ENCODE peak calls at places on chromosomes 1 and 21, in nine cellular contexts. One of them, this sample, is unnamed.

GRCh38 chr1:37255111-37255795 is 219.1 kb upstream of the ZC3H12A start:
- DNase-seq in colonic mucosa: no peak
- DNase-seq in CD4-positive, alpha-beta T cell: no peak
- DNase-seq in heart left ventricle: no peak
- DNase-seq in PC-3: peak
- DNase-seq in tibial artery: no peak
- DNase-seq in endothelial cell of umbilical vein: peak
- DNase-seq in tibial nerve: no peak
- DNase-seq in pancreas: peak
- DNase-seq in this sample: peak

GRCh38 chr21:25501996-25502665 is 105.2 kb downstream of the MRPL39 start:
- DNase-seq in heart left ventricle: no peak
- DNase-seq in endothelial cell of umbilical vein: no peak
- DNase-seq in tibial artery: no peak
- DNase-seq in tibial nerve: no peak
- DNase-seq in PC-3: no peak
- DNase-seq in colonic mucosa: no peak
- DNase-seq in CD4-positive, alpha-beta T cell: no peak
- DNase-seq in pancreas: no peak
- DNase-seq in this sample: no peak

GRCh38 chr1:98323906-98324358 is 337.6 kb upstream of the SNX7 start:
- DNase-seq in pancreas: no peak
- DNase-seq in endothelial cell of umbilical vein: peak
- DNase-seq in PC-3: peak
- DNase-seq in tibial nerve: no peak
- DNase-seq in colonic mucosa: peak
- DNase-seq in tibial artery: peak
- DNase-seq in heart left ventricle: peak
- DNase-seq in CD4-positive, alpha-beta T cell: no peak
- DNase-seq in this sample: no peak

GRCh38 chr1:156935719-156936118 is 15.3 kb downstream of the LRRC71 start:
- DNase-seq in colonic mucosa: no peak
- DNase-seq in endothelial cell of umbilical vein: no peak
- DNase-seq in PC-3: no peak
- DNase-seq in pancreas: no peak
- DNase-seq in tibial artery: no peak
- DNase-seq in tibial nerve: no peak
- DNase-seq in CD4-positive, alpha-beta T cell: no peak
- DNase-seq in heart left ventricle: no peak
- DNase-seq in this sample: no peak

GRCh38 chr1:233386336-233386735 is 58.8 kb downstream of the MAP3K21 start:
- DNase-seq in heart left ventricle: no peak
- DNase-seq in CD4-positive, alpha-beta T cell: no peak
- DNase-seq in colonic mucosa: no peak
- DNase-seq in PC-3: peak
- DNase-seq in endothelial cell of umbilical vein: no peak
- DNase-seq in tibial nerve: no peak
- DNase-seq in tibial artery: no peak
- DNase-seq in pancreas: no peak
- DNase-seq in this sample: no peak

GRCh38 chr1:72101840-72102632 is 180.3 kb downstream of the NEGR1 start:
- DNase-seq in colonic mucosa: no peak
- DNase-seq in CD4-positive, alpha-beta T cell: no peak
- DNase-seq in tibial artery: no peak
- DNase-seq in pancreas: no peak
- DNase-seq in tibial nerve: no peak
- DNase-seq in heart left ventricle: no peak
- DNase-seq in endothelial cell of umbilical vein: no peak
- DNase-seq in PC-3: no peak
- DNase-seq in this sample: no peak

GRCh38 chr1:208528577-208529240 is 284.5 kb upstream of the PLXNA2 start:
- DNase-seq in tibial nerve: no peak
- DNase-seq in tibial artery: no peak
- DNase-seq in endothelial cell of umbilical vein: no peak
- DNase-seq in pancreas: no peak
- DNase-seq in colonic mucosa: no peak
- DNase-seq in CD4-positive, alpha-beta T cell: no peak
- DNase-seq in heart left ventricle: no peak
- DNase-seq in PC-3: no peak
- DNase-seq in this sample: no peak

GRCh38 chr21:35222541-35222941 is 173.4 kb upstream of the RUNX1 start:
- DNase-seq in tibial artery: no peak
- DNase-seq in endothelial cell of umbilical vein: peak
- DNase-seq in CD4-positive, alpha-beta T cell: no peak
- DNase-seq in pancreas: no peak
- DNase-seq in colonic mucosa: no peak
- DNase-seq in heart left ventricle: no peak
- DNase-seq in PC-3: peak
- DNase-seq in tibial nerve: no peak
- DNase-seq in this sample: no peak

GRCh38 chr1:152014943-152015342 is 21.3 kb upstream of the S100A10 start:
- DNase-seq in pancreas: no peak
- DNase-seq in heart left ventricle: no peak
- DNase-seq in tibial nerve: no peak
- DNase-seq in PC-3: no peak
- DNase-seq in endothelial cell of umbilical vein: no peak
- DNase-seq in CD4-positive, alpha-beta T cell: no peak
- DNase-seq in tibial artery: no peak
- DNase-seq in colonic mucosa: no peak
- DNase-seq in this sample: no peak

GRCh38 chr21:31536138-31536537 is 123.4 kb upstream of the SOD1 start:
- DNase-seq in colonic mucosa: no peak
- DNase-seq in CD4-positive, alpha-beta T cell: no peak
- DNase-seq in PC-3: no peak
- DNase-seq in endothelial cell of umbilical vein: no peak
- DNase-seq in tibial nerve: no peak
- DNase-seq in heart left ventricle: no peak
- DNase-seq in pancreas: no peak
- DNase-seq in tibial artery: no peak
- DNase-seq in this sample: no peak

GRCh38 chr1:62406576-62406975 is 30.3 kb upstream of the USP1 start:
- DNase-seq in colonic mucosa: no peak
- DNase-seq in pancreas: no peak
- DNase-seq in tibial artery: no peak
- DNase-seq in PC-3: no peak
- DNase-seq in CD4-positive, alpha-beta T cell: no peak
- DNase-seq in heart left ventricle: no peak
- DNase-seq in endothelial cell of umbilical vein: no peak
- DNase-seq in tibial nerve: no peak
- DNase-seq in this sample: no peak

DNA sequence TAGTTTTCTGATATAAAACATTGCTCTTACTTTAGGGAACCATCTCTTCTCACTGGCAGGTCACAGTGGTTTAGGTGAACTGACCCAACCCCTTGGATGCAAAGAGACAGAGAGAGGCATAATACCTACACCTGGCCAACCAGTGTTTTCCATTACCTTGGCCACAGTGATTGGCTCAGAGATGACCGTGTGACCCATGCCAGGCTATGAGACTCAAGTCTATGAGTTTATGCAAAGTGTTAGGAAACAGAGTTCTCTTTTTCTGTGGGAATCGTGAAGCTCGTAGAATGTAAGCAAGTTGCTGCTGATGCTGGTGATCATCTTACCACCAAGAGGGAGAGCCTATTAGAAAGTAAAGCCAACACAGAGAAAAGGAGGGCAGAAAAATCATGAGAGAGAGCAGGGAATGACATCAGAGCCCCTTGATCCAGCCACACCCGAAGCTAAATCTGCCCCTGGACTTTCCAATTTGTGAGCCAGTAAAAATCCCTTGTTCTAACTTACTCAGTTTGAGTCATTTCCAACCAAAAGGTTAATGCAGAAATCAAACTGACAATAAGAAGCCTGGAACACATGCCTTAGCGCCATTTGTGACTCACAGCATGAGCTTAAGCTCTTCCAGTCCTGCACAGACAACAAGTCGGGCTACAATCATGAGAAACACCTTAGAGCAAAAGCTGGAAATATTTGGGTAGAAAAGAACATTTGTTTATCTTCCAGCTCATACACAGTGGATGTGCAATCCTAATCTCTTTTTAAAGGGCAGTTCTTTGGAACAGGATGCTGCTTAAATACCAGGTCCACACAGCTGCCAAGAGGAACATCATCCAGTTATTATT is 81.3 kb upstream of the KAZN start:
- DNase-seq in PC-3: peak
- DNase-seq in colonic mucosa: no peak
- DNase-seq in tibial artery: peak
- DNase-seq in endothelial cell of umbilical vein: no peak
- DNase-seq in heart left ventricle: no peak
- DNase-seq in CD4-positive, alpha-beta T cell: no peak
- DNase-seq in tibial nerve: no peak
- DNase-seq in pancreas: no peak
- DNase-seq in this sample: no peak
- H3K27ac ChIP-seq in PC-3: peak
- H3K27ac ChIP-seq in colonic mucosa: peak
- H3K27ac ChIP-seq in tibial artery: no peak
- H3K27ac ChIP-seq in endothelial cell of umbilical vein: no peak
- H3K27ac ChIP-seq in heart left ventricle: no peak
- H3K27ac ChIP-seq in CD4-positive, alpha-beta T cell: no peak
- H3K27ac ChIP-seq in tibial nerve: peak
- H3K27ac ChIP-seq in pancreas: no peak
- H3K27ac ChIP-seq in this sample: no peak

DNA sequence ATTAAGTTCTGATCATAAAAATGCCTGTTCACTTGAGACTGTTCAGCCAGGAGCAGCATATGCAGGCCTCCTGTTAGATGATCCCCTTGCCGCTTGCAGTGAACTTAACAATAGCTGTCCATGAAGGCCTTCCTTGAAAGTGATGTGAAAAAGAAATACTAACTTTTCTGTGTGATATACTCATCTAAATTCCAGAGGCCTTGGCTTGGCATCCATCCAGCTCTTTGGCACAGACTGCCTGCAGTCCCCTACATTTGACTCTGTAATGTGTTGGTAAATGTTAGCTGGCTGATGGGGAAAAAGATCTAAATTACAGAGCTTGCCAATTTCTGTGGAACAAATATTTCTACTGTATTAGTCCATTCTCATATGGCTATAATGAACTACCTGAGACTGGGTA is 73.7 kb downstream of the KCNK2 start:
- DNase-seq in CD4-positive, alpha-beta T cell: no peak
- DNase-seq in tibial artery: no peak
- DNase-seq in colonic mucosa: no peak
- DNase-seq in PC-3: peak
- DNase-seq in tibial nerve: no peak
- DNase-seq in endothelial cell of umbilical vein: no peak
- DNase-seq in heart left ventricle: no peak
- DNase-seq in pancreas: no peak
- DNase-seq in this sample: no peak
- H3K27ac ChIP-seq in CD4-positive, alpha-beta T cell: no peak
- H3K27ac ChIP-seq in tibial artery: no peak
- H3K27ac ChIP-seq in colonic mucosa: no peak
- H3K27ac ChIP-seq in PC-3: no peak
- H3K27ac ChIP-seq in tibial nerve: no peak
- H3K27ac ChIP-seq in endothelial cell of umbilical vein: no peak
- H3K27ac ChIP-seq in heart left ventricle: no peak
- H3K27ac ChIP-seq in pancreas: no peak
- H3K27ac ChIP-seq in this sample: no peak

GRCh38 chr1:115090547-115090946 is 1.2 kb upstream of the TSPAN2 start:
- DNase-seq in tibial artery: peak
- DNase-seq in CD4-positive, alpha-beta T cell: no peak
- DNase-seq in colonic mucosa: no peak
- DNase-seq in endothelial cell of umbilical vein: no peak
- DNase-seq in heart left ventricle: peak
- DNase-seq in pancreas: no peak
- DNase-seq in tibial nerve: no peak
- DNase-seq in PC-3: no peak
- DNase-seq in this sample: no peak
- H3K27ac ChIP-seq in tibial artery: peak
- H3K27ac ChIP-seq in CD4-positive, alpha-beta T cell: no peak
- H3K27ac ChIP-seq in colonic mucosa: peak
- H3K27ac ChIP-seq in endothelial cell of umbilical vein: no peak
- H3K27ac ChIP-seq in heart left ventricle: no peak
- H3K27ac ChIP-seq in pancreas: no peak
- H3K27ac ChIP-seq in tibial nerve: peak
- H3K27ac ChIP-seq in PC-3: no peak
- H3K27ac ChIP-seq in this sample: no peak

GRCh38 chr1:1861339-1861730 is 29.6 kb downstream of the GNB1 start:
- DNase-seq in colonic mucosa: no peak
- DNase-seq in pancreas: no peak
- DNase-seq in endothelial cell of umbilical vein: no peak
- DNase-seq in tibial artery: no peak
- DNase-seq in tibial nerve: no peak
- DNase-seq in PC-3: no peak
- DNase-seq in CD4-positive, alpha-beta T cell: no peak
- DNase-seq in heart left ventricle: peak
- DNase-seq in this sample: no peak

GRCh38 chr1:1858382-1859086 is 32.4 kb downstream of the GNB1 start:
- DNase-seq in tibial nerve: peak
- DNase-seq in pancreas: peak
- DNase-seq in endothelial cell of umbilical vein: peak
- DNase-seq in heart left ventricle: peak
- DNase-seq in colonic mucosa: peak
- DNase-seq in CD4-positive, alpha-beta T cell: peak
- DNase-seq in PC-3: peak
- DNase-seq in tibial artery: peak
- DNase-seq in this sample: peak

GRCh38 chr1:1857096-1857703 is 33.7 kb downstream of the GNB1 start:
- DNase-seq in PC-3: no peak
- DNase-seq in CD4-positive, alpha-beta T cell: no peak
- DNase-seq in endothelial cell of umbilical vein: no peak
- DNase-seq in tibial nerve: no peak
- DNase-seq in pancreas: no peak
- DNase-seq in colonic mucosa: no peak
- DNase-seq in heart left ventricle: no peak
- DNase-seq in tibial artery: no peak
- DNase-seq in this sample: no peak

GRCh38 chr1:1867164-1867563 is 23.7 kb downstream of the GNB1 start:
- DNase-seq in CD4-positive, alpha-beta T cell: no peak
- DNase-seq in pancreas: no peak
- DNase-seq in heart left ventricle: no peak
- DNase-seq in PC-3: no peak
- DNase-seq in tibial nerve: no peak
- DNase-seq in endothelial cell of umbilical vein: no peak
- DNase-seq in tibial artery: no peak
- DNase-seq in colonic mucosa: no peak
- DNase-seq in this sample: no peak

DNA sequence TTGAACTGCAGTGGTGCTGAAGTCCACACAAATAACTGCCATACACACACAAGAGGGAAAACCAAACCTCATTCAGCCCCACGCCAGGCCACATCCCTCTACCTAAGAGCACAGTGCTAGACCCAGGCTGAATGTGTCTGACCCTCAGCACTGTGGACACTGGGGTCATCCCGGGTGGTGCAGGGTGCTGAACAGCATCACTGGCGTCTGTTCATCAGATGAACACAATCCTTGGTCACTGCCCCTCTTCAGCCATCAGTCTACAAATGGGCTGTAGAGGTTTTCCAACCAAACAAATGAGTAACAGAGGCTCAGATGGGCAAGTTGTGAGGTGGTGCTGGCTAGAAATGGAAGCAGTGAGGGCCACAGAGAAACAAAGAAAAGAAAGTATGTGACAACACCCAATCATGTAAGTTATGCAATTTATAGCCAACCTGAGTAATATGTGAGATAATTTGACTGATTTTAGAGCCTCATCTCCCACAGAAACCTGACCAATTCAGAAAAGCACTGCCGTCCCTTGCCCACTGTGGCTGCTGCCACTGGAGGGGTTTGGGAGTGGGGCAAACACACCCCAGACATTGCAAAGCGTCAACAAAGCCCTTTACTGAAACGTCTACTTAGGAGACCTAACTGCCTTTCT is 27.9 kb downstream of the GNB1 start:
- DNase-seq in CD4-positive, alpha-beta T cell: no peak
- DNase-seq in heart left ventricle: no peak
- DNase-seq in pancreas: no peak
- DNase-seq in endothelial cell of umbilical vein: no peak
- DNase-seq in colonic mucosa: no peak
- DNase-seq in PC-3: no peak
- DNase-seq in tibial nerve: no peak
- DNase-seq in tibial artery: no peak
- DNase-seq in this sample: no peak
- H3K27ac ChIP-seq in CD4-positive, alpha-beta T cell: no peak
- H3K27ac ChIP-seq in heart left ventricle: no peak
- H3K27ac ChIP-seq in pancreas: no peak
- H3K27ac ChIP-seq in endothelial cell of umbilical vein: no peak
- H3K27ac ChIP-seq in colonic mucosa: no peak
- H3K27ac ChIP-seq in PC-3: no peak
- H3K27ac ChIP-seq in tibial nerve: peak
- H3K27ac ChIP-seq in tibial artery: no peak
- H3K27ac ChIP-seq in this sample: no peak